ENCODE peak calls at places on chromosomes 2 and 18, in six cellular contexts. K, N, V, I, Y and O are unnamed samples.

GRCh38 chr18:12246849-12247808 is 7.0 kb upstream of the CIDEA start:
- DNase-seq in Y (peak; percentile 18), N (no peak), K (no peak), V (peak; percentile 15), I (no peak), O (no peak)

GRCh38 chr2:37558622-37559021 is 112.8 kb downstream of the CDC42EP3 start:
- DNase-seq in K (no peak), Y (no peak), N (no peak), V (no peak), I (no peak), O (no peak)

GRCh38 chr2:69224495-69224803 is 162.6 kb downstream of the GFPT1 start:
- DNase-seq in V (no peak), Y (no peak), K (no peak), N (no peak), I (no peak), O (peak; percentile 48)

GRCh38 chr2:208820289-208820688 is 413.7 kb downstream of the PTH2R start:
- DNase-seq in N (no peak), I (no peak), Y (no peak), V (peak; percentile 0), K (no peak), O (no peak)

GRCh38 chr2:224682121-224682520 is 34.0 kb downstream of the CCDC195 start:
- DNase-seq in N (no peak), Y (no peak), K (no peak), I (no peak), V (no peak), O (no peak)

GRCh38 chr2:61762292-61762691 is 91.6 kb downstream of the FAM161A start:
- DNase-seq in K (no peak), Y (peak; percentile 19), I (no peak), V (peak; percentile 21), N (no peak), O (no peak)

GRCh38 chr2:9638532-9638931 is 7.7 kb upstream of the YWHAQ start:
- DNase-seq in I (no peak), N (peak; percentile 97), V (peak; percentile 98), Y (no peak), K (peak; percentile 95), O (peak; percentile 92)

GRCh38 chr2:134086594-134087219 is 167.2 kb upstream of the MGAT5 start:
- DNase-seq in V (no peak), K (no peak), I (no peak), N (no peak), Y (no peak), O (no peak)

GRCh38 chr2:217092710-217093379 is 233.0 kb upstream of the TNP1 start:
- DNase-seq in Y (no peak), K (no peak), N (no peak), I (no peak), V (no peak), O (no peak)

GRCh38 chr2:218298314-218298875 is 6.1 kb upstream of the TMBIM1 start:
- DNase-seq in V (no peak), K (no peak), I (no peak), Y (no peak), N (no peak), O (no peak)

GRCh38 chr2:75605770-75606535 is 40.6 kb upstream of the MRPL19 start:
- DNase-seq in Y (no peak), K (no peak), I (no peak), N (peak; percentile 89), V (peak; percentile 99), O (peak; percentile 99)

GRCh38 chr2:118014492-118014824 is 588 bp upstream of the CCDC93 start:
- DNase-seq in K (no peak), N (no peak), I (no peak), V (no peak), Y (no peak), O (no peak)

GRCh38 chr2:65551528-65551927 is 119.1 kb upstream of the SPRED2 start:
- DNase-seq in V (no peak), K (no peak), I (no peak), Y (no peak), N (no peak), O (no peak)

GRCh38 chr2:60948926-60949579 is 67.7 kb downstream of the REL start:
- DNase-seq in Y (no peak), K (no peak), I (no peak), V (peak; percentile 48), N (peak; percentile 10), O (no peak)

GRCh38 chr2:98757904-98758421 is 27.0 kb upstream of the MGAT4A start:
- DNase-seq in K (peak; percentile 68), I (peak; percentile 75), N (peak; percentile 94), V (peak; percentile 95), Y (peak; percentile 76), O (peak; percentile 92)

GRCh38 chr18:31138709-31139108 is 23.9 kb downstream of the DSC1 start:
- DNase-seq in N (no peak), K (no peak), I (no peak), Y (no peak), V (no peak), O (no peak)

GRCh38 chr18:9771977-9772660 is 64.0 kb downstream of the RAB31 start:
- DNase-seq in Y (no peak), V (no peak), K (no peak), N (no peak), I (no peak), O (no peak)

GRCh38 chr2:176662771-176663170 is 393.5 kb downstream of the MTX2 start:
- DNase-seq in Y (no peak), I (no peak), N (no peak), V (no peak), K (no peak), O (no peak)

GRCh38 chr18:37414816-37415215 is 150.8 kb downstream of the CELF4 start:
- DNase-seq in K (no peak), Y (no peak), N (no peak), V (no peak), I (no peak), O (no peak)

GRCh38 chr2:86439879-86440630 is 1.1 kb upstream of the KDM3A start:
- DNase-seq in N (no peak), Y (no peak), I (no peak), K (no peak), V (no peak), O (no peak)

GRCh38 chr2:204260162-204260877 is 285.0 kb upstream of the PARD3B start:
- DNase-seq in N (peak; percentile 73), Y (peak; percentile 68), K (peak; percentile 33), I (no peak), V (peak; percentile 84), O (peak; percentile 73)

GRCh38 chr2:19673213-19673791 is 228.5 kb downstream of the TTC32 start:
- DNase-seq in N (peak; percentile 46), I (no peak), K (no peak), V (peak; percentile 66), Y (no peak), O (peak; percentile 56)

GRCh38 chr2:194087569-194087968 is 1569.5 kb upstream of the SLC39A10 start:
- DNase-seq in V (no peak), N (no peak), K (no peak), Y (no peak), I (no peak), O (no peak)

GRCh38 chr18:58190842-58191530 is 147.0 kb downstream of the NEDD4L start:
- DNase-seq in I (no peak), Y (no peak), V (peak; percentile 24), K (no peak), N (no peak), O (no peak)

GRCh38 chr2:67873916-67874315 is 188.9 kb downstream of the C1D start:
- DNase-seq in Y (no peak), N (no peak), V (no peak), I (no peak), K (no peak), O (no peak)

GRCh38 chr18:49878567-49878966 is 65.2 kb upstream of the ACAA2 start:
- DNase-seq in K (no peak), Y (no peak), V (peak; percentile 5), I (no peak), N (no peak), O (no peak)

GRCh38 chr2:236180831-236181453 is 12.8 kb upstream of the GBX2 start:
- DNase-seq in V (peak; percentile 65), K (peak; percentile 28), N (peak; percentile 67), Y (peak; percentile 61), I (no peak), O (peak; percentile 58)

GRCh38 chr2:148616696-148617095 is 27.9 kb upstream of the EPC2 start:
- DNase-seq in K (no peak), N (no peak), V (no peak), I (no peak), Y (no peak), O (no peak)

GRCh38 chr2:199443589-199444130 is 14.1 kb downstream of the SATB2 start:
- DNase-seq in V (peak; percentile 71), N (no peak), K (no peak), I (no peak), Y (no peak), O (peak; percentile 34)

GRCh38 chr2:239157269-239157668 is 243.6 kb downstream of the HDAC4 start:
- DNase-seq in I (no peak), V (no peak), K (no peak), N (no peak), Y (no peak), O (no peak)

GRCh38 chr2:40204268-40204667 is 247.6 kb downstream of the SLC8A1 start:
- DNase-seq in N (peak; percentile 27), I (no peak), Y (no peak), V (peak; percentile 39), K (no peak), O (peak; percentile 81)

GRCh38 chr2:5175231-5175630 is 517.0 kb upstream of the SOX11 start:
- DNase-seq in K (no peak), V (no peak), I (no peak), Y (no peak), N (no peak), O (no peak)